ENCODE peak calls at places on chromosomes 12 and 14, in five cellular contexts. H is lower leg skin, E is GM12892, U is IMR-90, T is body of pancreas. I is an unnamed sample.

GRCh38 chr14:45785240-45785639 is 532.2 kb upstream of the MIS18BP1 start:
- DNase-seq in H (no peak), E (no peak), U (no peak), T (peak; percentile 5), I (no peak)

GRCh38 chr12:3042394-3042793 is 34.8 kb upstream of the TSPAN9 start:
- DNase-seq in H (no peak), E (no peak), U (no peak), T (no peak), I (no peak)

GRCh38 chr14:102776761-102777710 is at the start of gene TRAF3:
- DNase-seq in H (no peak), E (peak; percentile 88), U (peak; percentile 77), T (peak; percentile 70), I (peak; percentile 73)

GRCh38 chr14:85766295-85766694 is 236.4 kb downstream of the FLRT2 start:
- DNase-seq in H (no peak), E (no peak), U (no peak), T (no peak), I (no peak)

GRCh38 chr14:64937176-64937820 is 5.2 kb downstream of the GPX2 start:
- DNase-seq in H (peak; percentile 31), E (no peak), U (peak; percentile 18), T (peak; percentile 43), I (no peak)

GRCh38 chr12:182381-182883 is 31.5 kb downstream of the SLC6A12 start:
- DNase-seq in H (no peak), E (no peak), U (peak; percentile 93), T (no peak), I (no peak)

GRCh38 chr14:100336618-100337530 is 13.7 kb downstream of the SLC25A47 start:
- DNase-seq in H (peak; percentile 70), E (peak; percentile 19), U (no peak), T (no peak), I (peak; percentile 32)

GRCh38 chr14:34782031-34782430 is 67.6 kb upstream of the CFL2 start:
- DNase-seq in H (no peak), E (no peak), U (no peak), T (no peak), I (no peak)

GRCh38 chr14:98167702-98168101 is 1104.3 kb downstream of the BCL11B start:
- DNase-seq in H (no peak), E (no peak), U (no peak), T (no peak), I (no peak)

GRCh38 chr14:74551001-74551400 is 57.4 kb downstream of the ISCA2 start:
- DNase-seq in H (no peak), E (no peak), U (no peak), T (no peak), I (no peak)

GRCh38 chr14:57461777-57462320 is 31.8 kb downstream of the CCDC198 start:
- DNase-seq in H (no peak), E (no peak), U (no peak), T (no peak), I (no peak)

GRCh38 chr14:103501041-103501870 is 21.4 kb downstream of the CKB start:
- DNase-seq in H (peak; percentile 79), E (no peak), U (no peak), T (no peak), I (no peak)

GRCh38 chr12:1201886-1202285 is 210.9 kb downstream of the ERC1 start:
- DNase-seq in H (no peak), E (no peak), U (no peak), T (no peak), I (no peak)

GRCh38 chr14:97878727-97879126 is 1081.5 kb downstream of the VRK1 start:
- DNase-seq in H (no peak), E (no peak), U (no peak), T (no peak), I (no peak)

GRCh38 chr14:92555440-92556111 is 42.0 kb downstream of the RIN3 start:
- DNase-seq in H (no peak), E (no peak), U (no peak), T (peak; percentile 32), I (peak; percentile 34)

GRCh38 chr12:102182635-102183034 is 15.0 kb downstream of the PMCH start:
- DNase-seq in H (no peak), E (no peak), U (no peak), T (no peak), I (no peak)

GRCh38 chr12:46667547-46667946 is 158.2 kb downstream of the SLC38A4 start:
- DNase-seq in H (no peak), E (no peak), U (peak; percentile 49), T (no peak), I (no peak)

GRCh38 chr14:61187642-61187905 is 93.6 kb downstream of the TMEM30B start:
- DNase-seq in H (no peak), E (no peak), U (no peak), T (no peak), I (no peak)

GRCh38 chr14:37594916-37595808 is at the start of the genes FOXA1 and TTC6:
- DNase-seq in H (no peak), E (no peak), U (peak; percentile 24), T (peak; percentile 70), I (peak; percentile 84)

GRCh38 chr12:47829584-47829983 is 9.9 kb upstream of the HDAC7 start:
- DNase-seq in H (no peak), E (no peak), U (no peak), T (no peak), I (no peak)

GRCh38 chr14:78083837-78084236 is 86.3 kb upstream of the NRXN3 start:
- DNase-seq in H (no peak), E (no peak), U (no peak), T (no peak), I (no peak)

GRCh38 chr12:128823216-128823915 is 392 bp downstream of the SLC15A4 start:
- DNase-seq in H (no peak), E (no peak), U (no peak), T (peak; percentile 46), I (peak; percentile 72)

GRCh38 chr14:64983439-64984310 is 3.0 kb upstream of the FNTB start:
- DNase-seq in H (peak; percentile 76), E (no peak), U (peak; percentile 74), T (peak; percentile 39), I (no peak)

GRCh38 chr12:116879509-116880212 is 1.6 kb downstream of the HRK start:
- DNase-seq in H (no peak), E (no peak), U (no peak), T (no peak), I (no peak)

GRCh38 chr14:101504096-101504948 is 57.0 kb upstream of the DIO3 start:
- DNase-seq in H (peak; percentile 62), E (peak; percentile 13), U (no peak), T (peak; percentile 4), I (peak; percentile 22)

GRCh38 chr12:94171595-94171930 is 23.2 kb downstream of the PLXNC1 start:
- DNase-seq in H (no peak), E (no peak), U (peak; percentile 43), T (no peak), I (no peak)

GRCh38 chr12:94169495-94169894 is 21.1 kb downstream of the PLXNC1 start:
- DNase-seq in H (no peak), E (no peak), U (no peak), T (no peak), I (no peak)

GRCh38 chr12:94172031-94172430 is 23.7 kb downstream of the PLXNC1 start:
- DNase-seq in H (no peak), E (no peak), U (peak; percentile 46), T (no peak), I (no peak)

GRCh38 chr12:94169966-94170689 is 21.8 kb downstream of the PLXNC1 start:
- DNase-seq in H (no peak), E (no peak), U (no peak), T (no peak), I (no peak)

DNA sequence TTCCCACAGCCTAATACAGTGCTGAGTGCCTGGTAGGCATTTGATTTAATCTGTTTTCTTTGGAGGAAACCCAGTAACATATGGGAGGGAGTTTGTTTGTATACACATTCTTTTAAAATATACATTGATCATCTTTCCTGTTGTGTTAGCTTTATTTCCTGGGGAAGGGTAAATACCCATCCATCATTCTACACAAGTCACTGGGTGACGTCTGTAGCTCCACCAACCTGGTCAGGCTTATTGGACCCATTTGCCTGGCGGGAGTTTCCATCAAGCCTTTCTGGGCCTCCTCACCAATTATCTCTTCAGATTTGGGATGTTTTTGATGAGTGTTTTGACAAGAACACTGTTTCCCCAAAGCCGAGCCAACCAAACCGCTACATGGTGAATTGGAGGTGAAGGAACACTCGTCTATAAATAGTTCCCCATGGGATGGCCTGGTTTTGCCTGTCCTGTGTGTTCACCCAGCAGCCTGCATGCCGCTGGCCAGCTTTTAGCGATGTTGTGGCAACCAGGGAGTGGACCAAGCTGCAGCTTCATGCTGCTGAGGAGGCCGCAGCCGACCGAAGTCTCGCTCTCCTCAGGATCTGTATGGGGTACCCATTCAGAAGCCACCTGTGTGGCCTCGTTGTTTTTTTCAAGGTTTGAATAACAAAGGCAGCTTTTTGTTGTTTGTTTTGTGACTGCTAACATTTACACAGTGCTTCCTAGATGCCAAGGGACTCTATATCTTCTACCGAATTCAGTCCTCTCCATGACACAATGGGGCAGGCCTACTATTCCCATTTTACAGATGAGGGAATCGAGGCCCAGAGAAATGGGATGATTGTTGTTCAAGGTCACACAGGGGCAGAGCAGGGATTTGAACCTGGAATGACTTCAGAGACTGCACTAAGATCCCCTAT is 22.6 kb downstream of the PLXNC1 start:
- DNase-seq in H (no peak), E (no peak), U (no peak), T (peak; percentile 71), I (no peak)
- TF ChIP-seq POLR2A in H (no peak), E (no peak), U (no peak), T (no peak), I (no peak)

DNA sequence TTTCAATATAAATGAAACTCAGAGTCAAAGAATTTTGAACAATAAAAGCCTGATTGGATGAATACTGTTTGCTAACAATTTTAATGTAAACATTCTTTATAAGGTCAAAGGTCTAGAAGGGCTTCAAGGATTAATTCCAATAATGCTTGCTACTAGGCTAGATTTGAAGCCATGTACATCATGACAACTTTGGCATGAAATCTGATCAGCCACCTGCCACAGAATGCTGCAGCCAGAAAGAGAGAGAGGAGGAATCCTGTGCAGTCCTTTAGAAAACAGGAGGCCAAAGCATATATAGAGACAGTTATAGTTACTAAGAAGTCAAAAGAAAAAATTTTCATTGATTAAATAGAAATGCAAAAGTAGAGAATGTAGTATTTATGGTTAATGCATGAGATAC is 47.1 kb downstream of the ABCD2 start:
- DNase-seq in H (no peak), E (no peak), U (no peak), T (no peak), I (no peak)
- TF ChIP-seq POLR2A in H (no peak), E (no peak), U (no peak), T (no peak), I (no peak)

DNA sequence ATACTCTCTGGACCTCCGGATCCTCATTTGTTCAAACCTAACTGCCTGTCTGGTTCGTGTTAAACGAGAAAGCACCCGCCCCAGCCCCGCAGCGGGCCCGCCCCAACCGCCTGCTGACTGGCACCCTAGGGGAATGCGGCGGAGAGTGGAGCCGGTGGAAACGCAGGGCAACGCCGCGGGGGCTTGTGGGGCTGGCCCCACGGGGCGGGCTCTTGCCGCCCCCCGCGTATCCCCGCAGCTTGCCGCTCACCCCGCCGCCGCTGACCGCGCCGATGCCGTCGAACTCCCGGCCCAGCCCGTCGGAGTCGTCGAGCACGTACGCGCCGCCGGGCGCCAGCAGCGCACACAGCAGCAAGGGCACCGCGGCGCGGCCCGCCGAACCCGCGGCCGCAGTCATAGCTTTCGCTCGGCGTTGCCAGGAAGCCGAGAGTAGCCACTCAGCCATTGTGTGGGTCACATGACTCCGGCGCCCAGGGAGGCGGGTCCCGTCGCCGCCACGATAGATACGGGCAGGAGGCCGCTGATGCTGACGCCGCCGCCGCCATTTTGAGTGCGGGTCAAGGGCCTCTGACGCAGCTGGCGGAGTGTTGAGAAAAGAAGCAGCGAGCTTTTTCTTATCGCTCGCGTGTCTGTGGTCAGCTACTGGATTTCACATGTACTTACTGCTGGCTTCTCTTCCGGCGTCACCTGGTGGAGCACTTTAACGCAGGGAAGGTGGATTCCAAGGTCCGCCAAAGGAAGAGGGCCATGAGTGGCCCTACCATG is at the start of gene GALC:
- DNase-seq in H (peak; percentile 99), E (peak; percentile 66), U (peak; percentile 89), T (peak; percentile 96), I (peak; percentile 99)
- TF ChIP-seq POLR2A in H (no peak), E (peak; percentile 66), U (no peak), T (peak; percentile 66), I (peak; percentile 66)

GRCh38 chr12:6215932-6216494 is 15.8 kb downstream of the CD9 start:
- DNase-seq in H (peak; percentile 95), E (no peak), U (peak; percentile 33), T (peak; percentile 81), I (peak; percentile 78)
- TF ChIP-seq POLR2A in H (no peak), E (no peak), U (no peak), T (no peak), I (no peak)

I was measured in Peyer's patch.